ENCODE peak calls at places on chromosomes 13 and 19, in five cellular contexts. E is epithelial cell of prostate, K is pancreas, V is NCI-H2171 treated with DMSO at 0.1 percent for 48 hours, X is iris pigment epithelial cell. D is an unnamed sample.
A peak's percentile ranks its signal among the peaks of the same experiment; 100 is the strongest.

GRCh38 chr19:35498220-35498619 is 8.0 kb upstream of the KRTDAP start:
- DNase-seq in E (no peak), K (no peak), V (no peak), X (no peak), D (no peak)

GRCh38 chr19:11949201-11949600 is 15.6 kb upstream of the ZNF763 start:
- DNase-seq in E (no peak), K (no peak), V (no peak), X (peak; percentile 9), D (no peak)

GRCh38 chr13:113982296-113982661 is 8.4 kb upstream of the C13orf46 start:
- DNase-seq in E (no peak), K (peak; percentile 43), V (no peak), X (no peak), D (no peak)

GRCh38 chr19:47129579-47129978 is 1.1 kb upstream of the SAE1 start:
- DNase-seq in E (no peak), K (no peak), V (no peak), X (no peak), D (no peak)

GRCh38 chr13:111920306-111920931 is 146.5 kb upstream of the SOX1 start:
- DNase-seq in E (no peak), K (no peak), V (no peak), X (no peak), D (no peak)

GRCh38 chr13:33353210-33353609 is 67.7 kb upstream of the STARD13 start:
- DNase-seq in E (no peak), K (no peak), V (no peak), X (no peak), D (no peak)

GRCh38 chr13:19766637-19767036 is 16.1 kb downstream of the PSPC1 start:
- DNase-seq in E (no peak), K (no peak), V (no peak), X (no peak), D (no peak)

GRCh38 chr13:101258071-101258470 is 158.2 kb downstream of the NALCN start:
- DNase-seq in E (no peak), K (no peak), V (peak; percentile 39), X (peak; percentile 89), D (peak; percentile 3)

GRCh38 chr19:17752865-17753639 is 1.8 kb downstream of the FCHO1 start:
- DNase-seq in E (no peak), K (no peak), V (no peak), X (no peak), D (no peak)

GRCh38 chr13:107067381-107067780 is 499.4 kb upstream of the ARGLU1 start:
- DNase-seq in E (no peak), K (no peak), V (peak; percentile 23), X (no peak), D (no peak)

GRCh38 chr19:52942371-52943133 is 19.3 kb upstream of the ZNF888 start:
- DNase-seq in E (no peak), K (peak; percentile 98), V (peak; percentile 35), X (peak; percentile 74), D (peak; percentile 95)

D was measured in K562.